ENCODE peak calls at places on chromosomes 11 and 22, in nine cellular contexts. X is GM03348; U is T-helper 2 cell; D is globus pallidus; O is COR-L47; Y is immature natural killer cell; B is NCI-H748 treated with DMSO at 0.1 percent for 48 hours; G is activated CD4-positive, alpha-beta T cell treated with anti-CD3 and anti-CD28 coated beads, Interleukin-2, amount 50 U/mL, for 1 hour; K is GM23248. S is an unnamed sample.

GRCh38 chr11:3074912-3075589 is 17.8 kb upstream of the CARS1 start:
- DNase-seq in X (no peak), U (no peak), D (no peak), O (peak; percentile 90), Y (no peak), B (peak; percentile 47), G (no peak), K (no peak), S (no peak)

GRCh38 chr11:117064275-117064674 is 34.0 kb downstream of the SIK3 start:
- DNase-seq in X (peak; percentile 48), U (no peak), D (no peak), O (no peak), Y (no peak), B (no peak), G (no peak), K (peak; percentile 74), S (no peak)

GRCh38 chr11:102485095-102485722 is 32.6 kb upstream of the TMEM123 start:
- DNase-seq in X (no peak), U (no peak), D (no peak), O (no peak), Y (no peak), B (no peak), G (no peak), K (peak; percentile 16), S (peak; percentile 20)

GRCh38 chr11:8828580-8829358 is 82.2 kb upstream of the AKIP1 start:
- DNase-seq in X (no peak), U (no peak), D (no peak), O (no peak), Y (no peak), B (no peak), G (no peak), K (peak; percentile 11), S (peak; percentile 58)

GRCh38 chr11:69380451-69380901 is 86.5 kb downstream of the MYEOV start:
- DNase-seq in X (no peak), U (no peak), D (no peak), O (no peak), Y (no peak), B (no peak), G (no peak), K (no peak), S (no peak)

GRCh38 chr11:130313383-130314183 is 1.1 kb downstream of the ZBTB44 start:
- DNase-seq in X (no peak), U (no peak), D (no peak), O (no peak), Y (no peak), B (no peak), G (no peak), K (peak; percentile 40), S (peak; percentile 31)

GRCh38 chr11:44529895-44530412 is 35.5 kb upstream of the CD82 start:
- DNase-seq in X (no peak), U (no peak), D (no peak), O (no peak), Y (no peak), B (no peak), G (no peak), K (no peak), S (no peak)

GRCh38 chr11:23192256-23192655 is 332.0 kb upstream of the CCDC179 start:
- DNase-seq in X (no peak), U (no peak), D (no peak), O (no peak), Y (no peak), B (no peak), G (no peak), K (peak; percentile 45), S (no peak)

GRCh38 chr22:27124336-27125023 is 467.1 kb downstream of the MIAT start:
- DNase-seq in X (peak; percentile 42), U (no peak), D (no peak), O (no peak), Y (no peak), B (no peak), G (no peak), K (peak; percentile 45), S (no peak)

GRCh38 chr11:117950320-117950719 is 21.1 kb upstream of the TMPRSS13 start:
- DNase-seq in X (no peak), U (no peak), D (no peak), O (no peak), Y (peak; percentile 78), B (no peak), G (peak; percentile 59), K (peak; percentile 11), S (no peak)

GRCh38 chr11:115980747-115981475 is 476.7 kb upstream of the CADM1 start:
- DNase-seq in X (no peak), U (no peak), D (no peak), O (no peak), Y (no peak), B (no peak), G (no peak), K (no peak), S (no peak)

GRCh38 chr11:88402192-88402715 is 64.7 kb upstream of the CTSC start:
- DNase-seq in X (peak; percentile 34), U (no peak), D (no peak), O (no peak), Y (no peak), B (no peak), G (no peak), K (peak; percentile 84), S (peak; percentile 58)

GRCh38 chr22:21938906-21939305 is 13.7 kb downstream of the PPM1F start:
- DNase-seq in X (no peak), U (no peak), D (no peak), O (no peak), Y (no peak), B (no peak), G (no peak), K (no peak), S (no peak)

GRCh38 chr11:10064828-10065227 is 229.2 kb downstream of the SBF2 start:
- DNase-seq in X (no peak), U (no peak), D (no peak), O (no peak), Y (no peak), B (no peak), G (no peak), K (no peak), S (no peak)

GRCh38 chr11:33379931-33380330 is 122.8 kb downstream of the HIPK3 start:
- DNase-seq in X (no peak), U (no peak), D (no peak), O (no peak), Y (no peak), B (no peak), G (no peak), K (no peak), S (no peak)

GRCh38 chr11:134418119-134418840 is 6.2 kb upstream of the B3GAT1 start:
- DNase-seq in X (no peak), U (no peak), D (peak; percentile 31), O (no peak), Y (no peak), B (no peak), G (no peak), K (peak; percentile 46), S (no peak)

GRCh38 chr11:13288375-13289029 is 10.9 kb downstream of the BMAL1 start:
- DNase-seq in X (no peak), U (no peak), D (no peak), O (no peak), Y (no peak), B (no peak), G (no peak), K (no peak), S (no peak)

GRCh38 chr11:32113637-32114203 is 22.8 kb downstream of the RCN1 start:
- DNase-seq in X (no peak), U (no peak), D (no peak), O (peak; percentile 13), Y (no peak), B (no peak), G (no peak), K (no peak), S (no peak)

GRCh38 chr11:117281159-117281558 is 10.0 kb upstream of the BACE1-AS start:
- DNase-seq in X (peak; percentile 90), U (no peak), D (no peak), O (no peak), Y (no peak), B (no peak), G (no peak), K (peak; percentile 96), S (peak; percentile 98)

GRCh38 chr11:4480577-4481539 is 1.6 kb upstream of the OR52K1 start:
- DNase-seq in X (peak; percentile 36), U (no peak), D (no peak), O (no peak), Y (no peak), B (no peak), G (no peak), K (peak; percentile 61), S (peak; percentile 93)

GRCh38 chr11:129694538-129694937 is 121.1 kb upstream of the TMEM45B start:
- DNase-seq in X (no peak), U (no peak), D (no peak), O (no peak), Y (no peak), B (no peak), G (no peak), K (peak; percentile 6), S (no peak)

GRCh38 chr22:23395476-23396361 is 184.4 kb downstream of the IGLL1 start:
- DNase-seq in X (no peak), U (no peak), D (no peak), O (no peak), Y (no peak), B (no peak), G (no peak), K (no peak), S (no peak)